ENCODE peak calls at places on chromosomes 2 and 18, in four cellular contexts. One of them, this sample, is unnamed.

GRCh38 chr2:222941510-222942032 is 80.7 kb downstream of the ACSL3 start:
- DNase-seq in activated naive CD4-positive, alpha-beta T cell treated with anti-CD3 and anti-CD28 coated beads, Interleukin-2, amount 50 U/mL, for 72 hours: no peak
- DNase-seq in NCI-H69: no peak
- DNase-seq in RKO: no peak
- DNase-seq in this sample: no peak

GRCh38 chr2:225120175-225120574 is 77.9 kb upstream of the DOCK10 start:
- DNase-seq in activated naive CD4-positive, alpha-beta T cell treated with anti-CD3 and anti-CD28 coated beads, Interleukin-2, amount 50 U/mL, for 72 hours: no peak
- DNase-seq in NCI-H69: peak
- DNase-seq in RKO: no peak
- DNase-seq in this sample: peak

GRCh38 chr2:239153806-239154591 is 246.8 kb downstream of the HDAC4 start:
- DNase-seq in activated naive CD4-positive, alpha-beta T cell treated with anti-CD3 and anti-CD28 coated beads, Interleukin-2, amount 50 U/mL, for 72 hours: no peak
- DNase-seq in NCI-H69: no peak
- DNase-seq in RKO: no peak
- DNase-seq in this sample: no peak

GRCh38 chr2:28366496-28367282 is 26.0 kb upstream of the FOSL2 start:
- DNase-seq in activated naive CD4-positive, alpha-beta T cell treated with anti-CD3 and anti-CD28 coated beads, Interleukin-2, amount 50 U/mL, for 72 hours: no peak
- DNase-seq in NCI-H69: no peak
- DNase-seq in RKO: no peak
- DNase-seq in this sample: no peak

GRCh38 chr2:205776139-205776538 is 93.8 kb downstream of the NRP2 start:
- DNase-seq in activated naive CD4-positive, alpha-beta T cell treated with anti-CD3 and anti-CD28 coated beads, Interleukin-2, amount 50 U/mL, for 72 hours: peak
- DNase-seq in NCI-H69: peak
- DNase-seq in RKO: peak
- DNase-seq in this sample: no peak

GRCh38 chr18:44579028-44579692 is 101.5 kb upstream of the SETBP1 start:
- DNase-seq in activated naive CD4-positive, alpha-beta T cell treated with anti-CD3 and anti-CD28 coated beads, Interleukin-2, amount 50 U/mL, for 72 hours: no peak
- DNase-seq in NCI-H69: peak
- DNase-seq in RKO: peak
- DNase-seq in this sample: no peak

GRCh38 chr2:43424262-43425207 is 171.3 kb downstream of the THADA start:
- DNase-seq in activated naive CD4-positive, alpha-beta T cell treated with anti-CD3 and anti-CD28 coated beads, Interleukin-2, amount 50 U/mL, for 72 hours: no peak
- DNase-seq in NCI-H69: no peak
- DNase-seq in RKO: no peak
- DNase-seq in this sample: no peak

GRCh38 chr2:175039490-175039889 is 34.3 kb upstream of the CHN1 start:
- DNase-seq in activated naive CD4-positive, alpha-beta T cell treated with anti-CD3 and anti-CD28 coated beads, Interleukin-2, amount 50 U/mL, for 72 hours: no peak
- DNase-seq in NCI-H69: no peak
- DNase-seq in RKO: no peak
- DNase-seq in this sample: no peak

GRCh38 chr18:34224423-34225217 is at the start of gene NOL4:
- DNase-seq in activated naive CD4-positive, alpha-beta T cell treated with anti-CD3 and anti-CD28 coated beads, Interleukin-2, amount 50 U/mL, for 72 hours: no peak
- DNase-seq in NCI-H69: peak
- DNase-seq in RKO: no peak
- DNase-seq in this sample: no peak

GRCh38 chr2:95314964-95315611 is 17.9 kb downstream of the KCNIP3 start:
- DNase-seq in activated naive CD4-positive, alpha-beta T cell treated with anti-CD3 and anti-CD28 coated beads, Interleukin-2, amount 50 U/mL, for 72 hours: no peak
- DNase-seq in NCI-H69: peak
- DNase-seq in RKO: peak
- DNase-seq in this sample: no peak

GRCh38 chr2:220198911-220199310 is 571.5 kb downstream of the SLC4A3 start:
- DNase-seq in activated naive CD4-positive, alpha-beta T cell treated with anti-CD3 and anti-CD28 coated beads, Interleukin-2, amount 50 U/mL, for 72 hours: no peak
- DNase-seq in NCI-H69: peak
- DNase-seq in RKO: no peak
- DNase-seq in this sample: peak

GRCh38 chr2:209472871-209473270 is 49.0 kb downstream of the MAP2 start:
- DNase-seq in activated naive CD4-positive, alpha-beta T cell treated with anti-CD3 and anti-CD28 coated beads, Interleukin-2, amount 50 U/mL, for 72 hours: no peak
- DNase-seq in NCI-H69: no peak
- DNase-seq in RKO: no peak
- DNase-seq in this sample: no peak

GRCh38 chr2:11573418-11574175 is 39.8 kb downstream of the GREB1 start:
- DNase-seq in activated naive CD4-positive, alpha-beta T cell treated with anti-CD3 and anti-CD28 coated beads, Interleukin-2, amount 50 U/mL, for 72 hours: no peak
- DNase-seq in NCI-H69: no peak
- DNase-seq in RKO: no peak
- DNase-seq in this sample: no peak

GRCh38 chr2:19046986-19047780 is 311.2 kb downstream of the OSR1 start:
- DNase-seq in activated naive CD4-positive, alpha-beta T cell treated with anti-CD3 and anti-CD28 coated beads, Interleukin-2, amount 50 U/mL, for 72 hours: no peak
- DNase-seq in NCI-H69: no peak
- DNase-seq in RKO: no peak
- DNase-seq in this sample: no peak

GRCh38 chr18:59919026-59919425 is 19.2 kb downstream of the PMAIP1 start:
- DNase-seq in activated naive CD4-positive, alpha-beta T cell treated with anti-CD3 and anti-CD28 coated beads, Interleukin-2, amount 50 U/mL, for 72 hours: no peak
- DNase-seq in NCI-H69: peak
- DNase-seq in RKO: no peak
- DNase-seq in this sample: no peak

GRCh38 chr2:113700186-113700841 is 56.1 kb downstream of the SLC35F5 start:
- DNase-seq in activated naive CD4-positive, alpha-beta T cell treated with anti-CD3 and anti-CD28 coated beads, Interleukin-2, amount 50 U/mL, for 72 hours: peak
- DNase-seq in NCI-H69: peak
- DNase-seq in RKO: peak
- DNase-seq in this sample: no peak

GRCh38 chr2:234747032-234747431 is 204.8 kb upstream of the SH3BP4 start:
- DNase-seq in activated naive CD4-positive, alpha-beta T cell treated with anti-CD3 and anti-CD28 coated beads, Interleukin-2, amount 50 U/mL, for 72 hours: no peak
- DNase-seq in NCI-H69: no peak
- DNase-seq in RKO: no peak
- DNase-seq in this sample: no peak

GRCh38 chr18:35696307-35696706 is 114.8 kb downstream of the GALNT1 start:
- DNase-seq in activated naive CD4-positive, alpha-beta T cell treated with anti-CD3 and anti-CD28 coated beads, Interleukin-2, amount 50 U/mL, for 72 hours: no peak
- DNase-seq in NCI-H69: no peak
- DNase-seq in RKO: no peak
- DNase-seq in this sample: no peak

GRCh38 chr18:11658019-11658418 is 31.0 kb upstream of the GNAL start:
- DNase-seq in activated naive CD4-positive, alpha-beta T cell treated with anti-CD3 and anti-CD28 coated beads, Interleukin-2, amount 50 U/mL, for 72 hours: no peak
- DNase-seq in NCI-H69: no peak
- DNase-seq in RKO: no peak
- DNase-seq in this sample: no peak

GRCh38 chr2:233395687-233396086 is 41.4 kb downstream of the DGKD start:
- DNase-seq in activated naive CD4-positive, alpha-beta T cell treated with anti-CD3 and anti-CD28 coated beads, Interleukin-2, amount 50 U/mL, for 72 hours: no peak
- DNase-seq in NCI-H69: no peak
- DNase-seq in RKO: no peak
- DNase-seq in this sample: no peak

GRCh38 chr2:218962859-218963492 is 3.5 kb downstream of the CDK5R2 start:
- DNase-seq in activated naive CD4-positive, alpha-beta T cell treated with anti-CD3 and anti-CD28 coated beads, Interleukin-2, amount 50 U/mL, for 72 hours: peak
- DNase-seq in NCI-H69: peak
- DNase-seq in RKO: no peak
- DNase-seq in this sample: no peak

GRCh38 chr2:188600536-188601210 is 309.0 kb downstream of the GULP1 start:
- DNase-seq in activated naive CD4-positive, alpha-beta T cell treated with anti-CD3 and anti-CD28 coated beads, Interleukin-2, amount 50 U/mL, for 72 hours: no peak
- DNase-seq in NCI-H69: no peak
- DNase-seq in RKO: no peak
- DNase-seq in this sample: peak

GRCh38 chr2:29100564-29100963 is 14.7 kb upstream of the CLIP4 start:
- DNase-seq in activated naive CD4-positive, alpha-beta T cell treated with anti-CD3 and anti-CD28 coated beads, Interleukin-2, amount 50 U/mL, for 72 hours: no peak
- DNase-seq in NCI-H69: no peak
- DNase-seq in RKO: no peak
- DNase-seq in this sample: no peak

GRCh38 chr2:7539760-7540159 is 622.5 kb downstream of the RNF144A start:
- DNase-seq in activated naive CD4-positive, alpha-beta T cell treated with anti-CD3 and anti-CD28 coated beads, Interleukin-2, amount 50 U/mL, for 72 hours: no peak
- DNase-seq in NCI-H69: no peak
- DNase-seq in RKO: no peak
- DNase-seq in this sample: no peak

GRCh38 chr2:142395294-142395693 is 264.5 kb upstream of the LRP1B start:
- DNase-seq in activated naive CD4-positive, alpha-beta T cell treated with anti-CD3 and anti-CD28 coated beads, Interleukin-2, amount 50 U/mL, for 72 hours: no peak
- DNase-seq in NCI-H69: no peak
- DNase-seq in RKO: no peak
- DNase-seq in this sample: no peak

GRCh38 chr2:15704086-15704787 is 112.6 kb downstream of the DDX1 start:
- DNase-seq in activated naive CD4-positive, alpha-beta T cell treated with anti-CD3 and anti-CD28 coated beads, Interleukin-2, amount 50 U/mL, for 72 hours: no peak
- DNase-seq in NCI-H69: no peak
- DNase-seq in RKO: no peak
- DNase-seq in this sample: no peak

GRCh38 chr2:85353876-85354285 is 447 bp downstream of the RETSAT start:
- DNase-seq in activated naive CD4-positive, alpha-beta T cell treated with anti-CD3 and anti-CD28 coated beads, Interleukin-2, amount 50 U/mL, for 72 hours: peak
- DNase-seq in NCI-H69: peak
- DNase-seq in RKO: peak
- DNase-seq in this sample: peak

GRCh38 chr2:65353046-65353445 is 79.4 kb downstream of the SPRED2 start:
- DNase-seq in activated naive CD4-positive, alpha-beta T cell treated with anti-CD3 and anti-CD28 coated beads, Interleukin-2, amount 50 U/mL, for 72 hours: no peak
- DNase-seq in NCI-H69: peak
- DNase-seq in RKO: no peak
- DNase-seq in this sample: no peak

GRCh38 chr2:30978044-30978443 is 160.2 kb downstream of the GALNT14 start:
- DNase-seq in activated naive CD4-positive, alpha-beta T cell treated with anti-CD3 and anti-CD28 coated beads, Interleukin-2, amount 50 U/mL, for 72 hours: no peak
- DNase-seq in NCI-H69: no peak
- DNase-seq in RKO: no peak
- DNase-seq in this sample: no peak

GRCh38 chr2:152508446-152508845 is 173.5 kb downstream of the FMNL2 start:
- DNase-seq in activated naive CD4-positive, alpha-beta T cell treated with anti-CD3 and anti-CD28 coated beads, Interleukin-2, amount 50 U/mL, for 72 hours: no peak
- DNase-seq in NCI-H69: peak
- DNase-seq in RKO: no peak
- DNase-seq in this sample: no peak

This sample was measured in foreskin keratinocyte.